ENCODE peak calls at places on chromosome 20, in six cellular contexts. A, D, X, E, N and V are unnamed samples.

GRCh38 chr20:37327748-37328147 is 18.2 kb upstream of the SRC start:
- DNase-seq in N (peak), E (peak), D (no peak), X (peak), A (peak), V (no peak)

GRCh38 chr20:21017381-21018085 is 88.6 kb downstream of the LINC00237 start:
- DNase-seq in X (no peak), A (no peak), E (no peak), N (no peak), D (no peak), V (no peak)

GRCh38 chr20:3121271-3121911 is 36.9 kb upstream of the AVP start:
- DNase-seq in A (no peak), E (no peak), N (no peak), X (no peak), D (no peak), V (no peak)

GRCh38 chr20:41138217-41138526 is 829 bp downstream of the PLCG1 start:
- DNase-seq in X (no peak), N (no peak), D (no peak), A (no peak), E (no peak), V (no peak)

GRCh38 chr20:14775778-14776177 is 438.4 kb upstream of the FLRT3 start:
- DNase-seq in N (no peak), X (peak), D (no peak), E (no peak), A (peak), V (no peak)

GRCh38 chr20:41609476-41609875 is 8.7 kb downstream of the CHD6 start:
- DNase-seq in N (no peak), A (no peak), E (no peak), D (no peak), X (no peak), V (peak)

GRCh38 chr20:57677323-57677982 is 32.4 kb downstream of the PMEPA1 start:
- DNase-seq in X (no peak), N (no peak), A (no peak), E (no peak), D (no peak), V (no peak)

GRCh38 chr20:53045941-53046340 is 73.8 kb downstream of the TSHZ2 start:
- DNase-seq in X (no peak), E (no peak), A (peak), N (no peak), D (no peak), V (no peak)

GRCh38 chr20:56736285-56736857 is 107.3 kb downstream of the TFAP2C start:
- DNase-seq in E (no peak), N (no peak), X (no peak), D (no peak), A (no peak), V (no peak)

GRCh38 chr20:25082498-25082873 is 545 bp upstream of the VSX1 start:
- DNase-seq in A (no peak), E (no peak), X (no peak), D (no peak), N (no peak), V (peak)

GRCh38 chr20:437787-438486 is 24.4 kb downstream of the TBC1D20 start:
- DNase-seq in X (no peak), N (no peak), D (peak), E (no peak), A (no peak), V (no peak)

GRCh38 chr20:59752101-59752586 is 147.8 kb downstream of the PHACTR3 start:
- DNase-seq in N (no peak), X (no peak), E (peak), A (no peak), D (peak), V (peak)

GRCh38 chr20:45338121-45339030 is 9.8 kb downstream of the SDC4 start:
- DNase-seq in X (no peak), D (no peak), E (no peak), A (no peak), N (no peak), V (no peak)

GRCh38 chr20:37943033-37943432 is 40.1 kb downstream of the VSTM2L start:
- DNase-seq in D (no peak), X (no peak), A (no peak), E (no peak), N (peak), V (no peak)

GRCh38 chr20:25000268-25000801 is 7.8 kb upstream of the APMAP start:
- DNase-seq in X (peak), A (peak), N (peak), D (no peak), E (peak), V (no peak)

GRCh38 chr20:61125076-61125475 is 127.0 kb upstream of the CDH4 start:
- DNase-seq in D (no peak), X (no peak), N (no peak), A (no peak), E (no peak), V (no peak)

GRCh38 chr20:38178065-38178471 is 13.0 kb upstream of the TGM2 start:
- DNase-seq in A (no peak), N (no peak), X (no peak), E (no peak), D (no peak), V (no peak)

GRCh38 chr20:45353746-45354145 is 5.5 kb upstream of the SDC4 start:
- DNase-seq in X (no peak), E (no peak), A (no peak), N (no peak), D (no peak), V (no peak)

GRCh38 chr20:41617059-41617921 is 887 bp downstream of the CHD6 start:
- DNase-seq in X (no peak), N (peak), D (peak), E (peak), A (peak), V (peak)

GRCh38 chr20:41533537-41534136 is 84.5 kb downstream of the CHD6 start:
- DNase-seq in N (peak), E (no peak), D (no peak), A (no peak), X (no peak), V (no peak)

GRCh38 chr20:38751360-38751976 is 3.2 kb downstream of the ACTR5 start:
- DNase-seq in A (no peak), N (no peak), D (peak), X (no peak), E (no peak), V (peak)

GRCh38 chr20:31551163-31551562 is 36.9 kb downstream of the HM13 start:
- DNase-seq in E (no peak), N (no peak), A (no peak), X (no peak), D (no peak), V (no peak)

GRCh38 chr20:59082981-59083380 is 40.4 kb upstream of the PRELID3B start:
- DNase-seq in X (peak), D (no peak), A (no peak), E (no peak), N (no peak), V (no peak)

GRCh38 chr20:2333821-2334220 is 38.0 kb downstream of the TGM3 start:
- DNase-seq in N (peak), D (no peak), X (no peak), A (no peak), E (no peak), V (no peak)

DNA sequence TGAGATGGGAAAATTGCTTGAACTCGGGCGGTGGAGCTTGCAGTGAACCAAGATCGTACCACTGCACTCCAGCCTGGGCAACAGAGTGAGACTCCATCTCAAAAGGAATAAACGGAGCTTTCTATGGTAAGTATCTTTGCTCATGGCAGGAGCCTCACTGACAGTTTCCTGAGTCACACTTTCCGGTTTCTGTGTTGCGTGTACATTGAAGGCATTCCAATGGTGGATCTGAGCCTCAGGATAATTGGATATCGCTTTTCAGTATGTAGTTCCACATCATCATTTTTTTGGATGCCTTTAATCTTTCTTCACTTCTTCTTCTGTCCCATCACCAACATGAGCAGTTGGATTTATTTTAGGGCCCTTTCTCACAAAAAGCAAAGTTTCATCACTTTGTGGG is 28.6 kb upstream of the GTSF1L start:
- DNase-seq in E (no peak), D (no peak), X (peak), A (no peak), N (no peak), V (no peak)
- TF ChIP-seq CTCF in E (no peak), D (no peak), X (no peak), A (no peak), N (no peak), V (no peak)

DNA sequence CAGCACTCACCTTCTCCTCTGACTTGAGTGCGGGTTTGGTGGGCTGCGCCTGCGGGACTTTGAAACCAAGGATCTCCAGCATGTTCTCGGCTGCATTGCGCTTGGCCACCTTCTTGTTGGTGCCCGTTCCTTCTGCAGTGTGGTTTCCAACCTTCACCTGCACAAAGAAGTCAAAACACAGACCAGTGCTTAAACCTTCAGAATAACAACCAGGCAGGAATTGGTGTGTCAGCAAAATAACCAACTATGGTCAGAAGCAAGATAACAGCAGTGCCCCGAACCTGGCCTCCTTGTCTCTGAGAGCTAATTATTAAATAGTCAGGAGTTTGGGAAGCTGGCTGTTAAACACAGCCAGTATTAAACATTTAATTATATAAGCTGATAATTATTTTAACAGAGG is 68.2 kb downstream of the STAU1 start:
- DNase-seq in X (no peak), N (no peak), A (no peak), E (no peak), D (no peak), V (no peak)
- TF ChIP-seq CTCF in X (no peak), N (no peak), A (no peak), E (no peak), D (no peak), V (no peak)

DNA sequence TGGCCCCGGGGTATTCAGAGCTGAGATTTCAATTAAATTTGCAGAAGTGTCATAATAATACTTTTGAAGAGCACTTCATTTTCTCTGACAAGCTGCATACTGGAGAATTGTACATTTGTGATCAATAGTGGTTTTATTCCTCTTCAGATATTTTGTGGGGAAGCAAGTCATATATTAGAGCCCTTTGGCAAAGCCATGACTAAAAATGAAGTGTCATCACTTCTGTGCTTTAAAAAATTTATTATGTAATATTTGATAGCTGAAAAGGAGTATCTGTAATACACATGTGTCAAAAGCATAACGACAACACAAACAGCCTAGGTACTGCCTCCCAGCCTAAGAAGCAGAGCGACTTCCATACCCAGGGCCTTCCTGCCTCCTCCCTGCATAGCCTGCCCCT is 84.2 kb upstream of the SCP2D1 start:
- DNase-seq in X (no peak), D (no peak), E (no peak), A (no peak), N (no peak), V (no peak)
- TF ChIP-seq CTCF in X (no peak), D (no peak), E (no peak), A (no peak), N (no peak), V (no peak)

GRCh38 chr20:63752411-63753101 is 13.0 kb downstream of the SLC2A4RG start:
- DNase-seq in E (no peak), N (no peak), X (no peak), D (no peak), A (no peak), V (peak)
- TF ChIP-seq CTCF in E (no peak), N (no peak), X (no peak), D (peak), A (no peak), V (no peak)

DNA sequence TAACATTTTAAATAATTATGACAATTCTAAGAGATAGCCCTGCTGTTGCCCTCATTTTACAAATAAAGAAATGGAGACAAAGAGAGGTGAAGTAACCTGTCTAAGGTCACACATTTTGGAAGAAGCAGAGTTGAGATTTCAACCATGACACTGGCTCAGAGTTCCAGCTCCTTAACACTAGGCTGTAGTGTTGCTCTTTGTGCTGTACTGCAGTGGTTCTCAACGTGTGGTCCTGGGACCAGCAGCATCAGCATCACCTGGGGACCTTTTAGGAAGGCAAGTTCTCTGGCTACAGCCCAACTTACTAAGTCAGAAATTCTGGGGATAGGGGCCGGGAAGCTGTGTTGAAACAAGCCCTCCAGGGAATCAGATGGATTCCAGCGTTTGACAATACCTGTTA is 62.4 kb upstream of the FERMT1 start:
- DNase-seq in X (no peak), N (no peak), A (no peak), E (no peak), D (no peak), V (no peak)
- TF ChIP-seq CTCF in X (no peak), N (no peak), A (no peak), E (no peak), D (no peak), V (peak)

GRCh38 chr20:47854687-47855212 is 69.5 kb upstream of the SULF2 start:
- DNase-seq in E (no peak), N (no peak), X (no peak), A (no peak), D (peak), V (peak)
- TF ChIP-seq CTCF in E (peak), N (peak), X (peak), A (no peak), D (peak), V (peak)

DNA sequence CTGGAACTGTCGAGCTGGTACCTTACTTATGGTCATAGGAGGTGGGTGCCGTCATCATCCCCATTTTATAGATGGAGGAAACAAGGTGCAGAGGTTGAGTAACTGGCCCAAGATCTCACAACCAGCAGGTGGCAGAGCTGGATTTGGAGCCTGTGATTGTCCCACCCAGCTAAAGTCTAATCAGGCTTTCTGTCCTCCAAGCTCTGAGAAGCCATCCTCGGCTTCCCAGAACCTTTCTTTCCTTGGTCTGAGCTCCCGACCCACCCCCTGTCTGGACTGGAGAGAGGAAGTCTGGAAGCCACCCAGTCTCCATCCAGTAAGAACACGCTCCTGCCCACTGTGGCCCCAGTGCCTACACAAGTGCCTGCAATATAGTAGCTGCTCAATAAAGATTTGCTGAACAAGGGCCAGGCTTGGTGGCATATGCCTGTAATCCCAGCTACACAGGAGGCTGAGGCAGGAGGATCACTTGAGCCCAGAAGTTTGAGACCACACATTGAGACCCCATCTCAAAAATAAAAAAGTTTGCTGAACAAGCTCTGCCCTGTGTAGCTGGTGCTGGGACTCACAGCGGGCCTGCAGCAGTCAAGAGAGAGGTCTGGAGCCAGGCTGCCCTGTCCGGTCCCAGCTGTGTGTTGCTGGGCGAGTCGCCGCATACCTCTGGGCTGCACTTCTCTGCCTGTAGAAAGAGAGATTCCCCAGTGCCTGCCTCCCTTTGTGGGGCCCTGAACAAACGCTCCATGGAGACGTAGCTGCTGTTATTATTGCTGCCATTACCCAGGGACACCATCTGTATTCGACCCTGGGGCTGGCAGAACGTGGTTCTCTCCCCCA is 32.5 kb upstream of the DLGAP4 start:
- DNase-seq in A (no peak), N (no peak), E (no peak), X (no peak), D (peak), V (peak)
- TF ChIP-seq CTCF in A (no peak), N (no peak), E (peak), X (peak), D (peak), V (peak)

GRCh38 chr20:8399963-8400362 is 267.9 kb downstream of the PLCB1 start:
- DNase-seq in N (no peak), X (no peak), A (no peak), D (peak), E (no peak), V (peak)

GRCh38 chr20:8400461-8400860 is 268.4 kb downstream of the PLCB1 start:
- DNase-seq in A (no peak), D (no peak), X (no peak), N (no peak), E (no peak), V (no peak)

GRCh38 chr20:8401491-8401890 is 269.4 kb downstream of the PLCB1 start:
- DNase-seq in A (no peak), D (no peak), X (no peak), E (no peak), N (no peak), V (no peak)

GRCh38 chr20:8394308-8394945 is 262.4 kb downstream of the PLCB1 start:
- DNase-seq in A (no peak), N (no peak), X (no peak), D (peak), E (no peak), V (no peak)

GRCh38 chr20:8398289-8399051 is 266.4 kb downstream of the PLCB1 start:
- DNase-seq in D (no peak), X (no peak), A (no peak), N (no peak), E (no peak), V (no peak)
- TF ChIP-seq CTCF in D (peak), X (no peak), A (no peak), N (no peak), E (no peak), V (no peak)

DNA sequence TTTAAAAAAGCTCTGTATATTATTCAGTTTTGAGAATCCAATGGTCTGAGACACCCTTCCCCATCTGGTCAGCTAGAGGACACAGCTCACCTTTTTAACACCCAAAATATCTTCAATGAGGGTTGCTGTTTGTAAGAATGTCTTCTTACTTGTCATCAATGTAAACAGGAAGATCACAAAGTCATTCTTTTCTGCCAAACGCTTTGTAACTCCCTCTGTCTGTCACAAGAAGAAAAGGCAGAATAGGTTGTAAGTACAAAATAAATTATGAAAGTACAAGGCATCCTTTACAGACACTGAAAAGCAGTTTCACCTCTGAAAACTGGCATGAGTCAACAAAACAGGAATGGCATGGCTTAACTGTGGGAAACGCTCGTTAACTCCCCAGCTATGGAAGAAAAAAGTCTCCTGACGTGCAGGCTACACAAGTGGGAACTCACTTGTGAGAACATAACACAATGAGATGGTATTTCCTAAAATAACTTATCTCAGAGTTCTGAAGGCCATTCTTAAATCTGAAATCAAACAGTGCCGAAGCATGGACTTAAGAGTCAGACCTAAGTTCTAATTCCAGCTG is 42.7 kb downstream of the TRPC4AP start:
- DNase-seq in N (no peak), A (no peak), D (no peak), X (no peak), E (no peak), V (no peak)
- TF ChIP-seq CTCF in N (no peak), A (no peak), D (no peak), X (no peak), E (peak), V (no peak)